ENCODE peak calls at places on chromosome 14, in six cellular contexts. R is transverse colon, Z is K562, G is spleen, I is sigmoid colon, D is H1. H is an unnamed sample. For H3K27me3, the result is how much of the 10 kb centered on the place peaks cover.

GRCh38 chr14:35821546-35822411 is 4.4 kb upstream of the BRMS1L start:
- DNase-seq in R (no peak), Z (peak), G (no peak), I (no peak), D (no peak), H (no peak)

GRCh38 chr14:38336298-38336697 is 80.4 kb upstream of the CLEC14A start:
- DNase-seq in R (no peak), Z (no peak), G (no peak), I (no peak), D (no peak), H (no peak)

GRCh38 chr14:89977668-89978067 is 21.9 kb downstream of the TDP1 start:
- DNase-seq in R (no peak), Z (no peak), G (no peak), I (no peak), D (no peak), H (no peak)

GRCh38 chr14:58060898-58061297 is 91.1 kb downstream of the ARMH4 start:
- DNase-seq in R (no peak), Z (no peak), G (no peak), I (no peak), D (no peak), H (no peak)

GRCh38 chr14:94016446-94016976 is 9.6 kb upstream of the OTUB2 start:
- DNase-seq in R (no peak), Z (no peak), G (no peak), I (no peak), D (no peak), H (no peak)

GRCh38 chr14:34368115-34368970 is 93.7 kb downstream of the SPTSSA start:
- DNase-seq in R (peak), Z (no peak), G (no peak), I (no peak), D (no peak), H (peak)

GRCh38 chr14:76832503-76832988 is 6.3 kb downstream of the LRRC74A start:
- DNase-seq in R (no peak), Z (no peak), G (no peak), I (no peak), D (no peak), H (no peak)

GRCh38 chr14:57559561-57559960 is 65.9 kb upstream of the CCDC198 start:
- DNase-seq in R (no peak), Z (no peak), G (no peak), I (no peak), D (no peak), H (no peak)

GRCh38 chr14:91354221-91354916 is 63.3 kb downstream of the CCDC88C start:
- DNase-seq in R (no peak), Z (no peak), G (peak), I (no peak), D (no peak), H (no peak)

GRCh38 chr14:70809238-70810214 is at the start of gene MAP3K9:
- DNase-seq in R (peak), Z (peak), G (peak), I (peak), D (peak), H (peak)

GRCh38 chr14:53478174-53478573 is 325.1 kb upstream of the DDHD1 start:
- DNase-seq in R (no peak), Z (no peak), G (no peak), I (no peak), D (no peak), H (no peak)

GRCh38 chr14:62079035-62079434 is 316.8 kb downstream of the SNAPC1 start:
- DNase-seq in R (no peak), Z (no peak), G (no peak), I (no peak), D (no peak), H (no peak)

GRCh38 chr14:67673451-67673850 is 981 bp downstream of the VTI1B start:
- DNase-seq in R (no peak), Z (no peak), G (no peak), I (no peak), D (no peak), H (no peak)

GRCh38 chr14:62179367-62180018 is 417.3 kb downstream of the SNAPC1 start:
- DNase-seq in R (peak), Z (peak), G (no peak), I (no peak), D (peak), H (peak)

GRCh38 chr14:73243748-73244147 is 6.4 kb downstream of the PAPLN start:
- DNase-seq in R (no peak), Z (no peak), G (no peak), I (no peak), D (no peak), H (no peak)

GRCh38 chr14:66379116-66379515 is 107.1 kb upstream of the CCDC196 start:
- DNase-seq in R (no peak), Z (no peak), G (no peak), I (no peak), D (no peak), H (peak)

GRCh38 chr14:32724864-32725550 is 213.7 kb upstream of the NPAS3 start:
- DNase-seq in R (no peak), Z (no peak), G (no peak), I (no peak), D (no peak), H (no peak)

GRCh38 chr14:24392327-24393098 is 6.3 kb upstream of the NYNRIN start:
- DNase-seq in R (no peak), Z (peak), G (no peak), I (no peak), D (no peak), H (no peak)

GRCh38 chr14:93061380-93062012 is 54.2 kb downstream of the ITPK1 start:
- DNase-seq in R (no peak), Z (no peak), G (no peak), I (no peak), D (no peak), H (no peak)

GRCh38 chr14:98192946-98193345 is 1079.1 kb downstream of the BCL11B start:
- DNase-seq in R (no peak), Z (no peak), G (no peak), I (no peak), D (no peak), H (no peak)

GRCh38 chr14:91311284-91311662 is 66.8 kb upstream of the GPR68 start:
- DNase-seq in R (peak), Z (no peak), G (peak), I (no peak), D (no peak), H (peak)

GRCh38 chr14:50091240-50091914 is 25.0 kb downstream of the VCPKMT start:
- DNase-seq in R (no peak), Z (no peak), G (peak), I (no peak), D (no peak), H (peak)

GRCh38 chr14:77139540-77140342 is 1.9 kb downstream of the ZDHHC22 start:
- DNase-seq in R (peak), Z (peak), G (peak), I (no peak), D (no peak), H (no peak)

GRCh38 chr14:59126714-59127436 is 61.6 kb upstream of the DAAM1 start:
- DNase-seq in R (no peak), Z (peak), G (no peak), I (no peak), D (no peak), H (no peak)

GRCh38 chr14:25042362-25043299 is 7.3 kb downstream of the STXBP6 start:
- DNase-seq in R (peak), Z (peak), G (no peak), I (no peak), D (no peak), H (no peak)

GRCh38 chr14:59028476-59029202 is 159.8 kb upstream of the DAAM1 start:
- DNase-seq in R (peak), Z (peak), G (peak), I (peak), D (peak), H (no peak)

GRCh38 chr14:25049127-25049558 is 804 bp downstream of the STXBP6 start:
- DNase-seq in R (peak), Z (no peak), G (no peak), I (peak), D (no peak), H (no peak)

GRCh38 chr14:75513911-75514672 is 8.2 kb upstream of the BATF start:
- DNase-seq in R (no peak), Z (no peak), G (no peak), I (no peak), D (no peak), H (peak)

GRCh38 chr14:94392510-94392935 is 4.1 kb upstream of the SERPINA1 start:
- DNase-seq in R (no peak), Z (no peak), G (no peak), I (peak), D (no peak), H (no peak)

GRCh38 chr14:70857499-70857895 is 48.2 kb upstream of the MAP3K9 start:
- DNase-seq in R (no peak), Z (no peak), G (no peak), I (no peak), D (no peak), H (no peak)

GRCh38 chr14:63902375-63902976 is 49.7 kb downstream of the SYNE2 start:
- DNase-seq in R (no peak), Z (no peak), G (no peak), I (no peak), D (no peak), H (no peak)

GRCh38 chr14:97046991-97047390 is 249.8 kb downstream of the VRK1 start:
- DNase-seq in R (no peak), Z (no peak), G (no peak), I (no peak), D (no peak), H (no peak)

GRCh38 chr14:32128703-32129102 is 51.6 kb downstream of the ARHGAP5 start:
- DNase-seq in R (no peak), Z (no peak), G (no peak), I (no peak), D (no peak), H (no peak)

GRCh38 chr14:82113710-82114109 is 580.1 kb upstream of the SEL1L start:
- DNase-seq in R (no peak), Z (no peak), G (no peak), I (no peak), D (no peak), H (no peak)

GRCh38 chr14:82113007-82113406 is 579.4 kb upstream of the SEL1L start:
- DNase-seq in R (no peak), Z (no peak), G (no peak), I (no peak), D (no peak), H (no peak)

GRCh38 chr14:82112210-82112839 is 578.7 kb upstream of the SEL1L start:
- DNase-seq in R (no peak), Z (no peak), G (no peak), I (no peak), D (no peak), H (no peak)
- TF ChIP-seq POLR2AphosphoS5 in R (no peak), Z (no peak), G (no peak), I (no peak), D (no peak), H (no peak)

GRCh38 chr14:104771918-104772706 is 19.2 kb downstream of the SIVA1 start:
- DNase-seq in R (no peak), Z (no peak), G (no peak), I (no peak), D (no peak), H (no peak)

GRCh38 chr14:104772707-104773504 is 20.0 kb downstream of the SIVA1 start:
- DNase-seq in R (no peak), Z (no peak), G (no peak), I (no peak), D (no peak), H (peak)

GRCh38 chr14:104774453-104775072 is 21.0 kb downstream of the AKT1 start:
- DNase-seq in R (no peak), Z (no peak), G (no peak), I (no peak), D (no peak), H (peak)

GRCh38 chr14:104775073-104775489 is 20.5 kb downstream of the AKT1 start:
- DNase-seq in R (no peak), Z (no peak), G (no peak), I (no peak), D (no peak), H (peak)

GRCh38 chr14:104773505-104774452 is 20.8 kb downstream of the SIVA1 start:
- DNase-seq in R (no peak), Z (no peak), G (no peak), I (no peak), D (no peak), H (no peak)
- H3K27me3 ChIP-seq in R (under half), Z (under half), G (under half), I (under half), D (under half), H (under half)

GRCh38 chr14:102056694-102057442 is 30.0 kb downstream of the HSP90AA1 start:
- DNase-seq in R (no peak), Z (no peak), G (no peak), I (no peak), D (no peak), H (no peak)
- TF ChIP-seq POLR2AphosphoS5 in R (no peak), Z (no peak), G (peak), I (no peak), D (no peak), H (no peak)

GRCh38 chr14:28757790-28758189 is 8.8 kb upstream of the FOXG1 start:
- DNase-seq in R (no peak), Z (no peak), G (no peak), I (no peak), D (no peak), H (no peak)

GRCh38 chr14:28756896-28757570 is 9.6 kb upstream of the FOXG1 start:
- DNase-seq in R (no peak), Z (no peak), G (no peak), I (no peak), D (no peak), H (no peak)

GRCh38 chr14:28754209-28754985 is 12.2 kb upstream of the FOXG1 start:
- DNase-seq in R (no peak), Z (peak), G (no peak), I (no peak), D (no peak), H (no peak)

GRCh38 chr14:28755930-28756895 is 10.4 kb upstream of the FOXG1 start:
- DNase-seq in R (no peak), Z (no peak), G (no peak), I (no peak), D (no peak), H (no peak)

DNA sequence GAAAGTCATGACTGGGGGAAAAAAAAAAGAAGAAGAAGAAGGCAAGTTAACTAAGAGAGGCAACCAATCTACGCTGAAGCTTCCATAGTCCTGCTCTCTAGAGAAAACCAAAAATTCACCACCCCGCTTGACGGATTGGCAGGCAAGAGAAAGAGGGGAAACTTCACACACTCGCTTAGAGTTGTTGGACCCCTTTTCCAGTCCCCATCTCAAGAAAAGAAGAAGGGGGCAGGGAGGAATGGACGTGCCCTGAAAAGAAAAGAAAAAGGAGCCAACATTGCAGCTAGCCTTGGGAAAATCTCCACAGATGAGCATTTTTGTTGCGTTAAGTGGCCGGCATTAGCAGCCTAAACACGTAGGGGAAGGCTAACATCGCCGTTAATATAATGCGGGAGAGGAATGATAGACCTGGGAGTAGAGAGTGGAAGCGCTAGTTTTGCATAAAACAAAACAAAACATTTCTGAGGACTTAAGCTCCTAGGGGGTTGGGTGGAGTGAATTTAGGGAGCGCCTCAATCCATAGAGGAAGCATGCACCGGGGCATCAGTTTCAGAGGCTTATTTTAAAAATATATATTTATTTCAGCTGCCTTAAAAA is 11.3 kb upstream of the FOXG1 start:
- DNase-seq in R (no peak), Z (no peak), G (no peak), I (no peak), D (no peak), H (no peak)
- H3K27me3 ChIP-seq in R (half or more), Z (under half), G (half or more), I (half or more), D (half or more), H (under half)

GRCh38 chr14:99246536-99247083 is 25.4 kb downstream of the BCL11B start:
- DNase-seq in R (no peak), Z (no peak), G (peak), I (no peak), D (no peak), H (no peak)

GRCh38 chr14:99249389-99249788 is 22.6 kb downstream of the BCL11B start:
- DNase-seq in R (no peak), Z (no peak), G (no peak), I (no peak), D (no peak), H (no peak)

GRCh38 chr14:99247091-99247729 is 24.8 kb downstream of the BCL11B start:
- DNase-seq in R (no peak), Z (no peak), G (no peak), I (no peak), D (no peak), H (no peak)

GRCh38 chr14:99248761-99249171 is 23.2 kb downstream of the BCL11B start:
- DNase-seq in R (no peak), Z (no peak), G (peak), I (no peak), D (no peak), H (no peak)

GRCh38 chr14:99247772-99248171 is 24.2 kb downstream of the BCL11B start:
- DNase-seq in R (no peak), Z (no peak), G (no peak), I (no peak), D (no peak), H (no peak)
- TF ChIP-seq POLR2AphosphoS5 in R (no peak), Z (no peak), G (no peak), I (no peak), D (no peak), H (no peak)

DNA sequence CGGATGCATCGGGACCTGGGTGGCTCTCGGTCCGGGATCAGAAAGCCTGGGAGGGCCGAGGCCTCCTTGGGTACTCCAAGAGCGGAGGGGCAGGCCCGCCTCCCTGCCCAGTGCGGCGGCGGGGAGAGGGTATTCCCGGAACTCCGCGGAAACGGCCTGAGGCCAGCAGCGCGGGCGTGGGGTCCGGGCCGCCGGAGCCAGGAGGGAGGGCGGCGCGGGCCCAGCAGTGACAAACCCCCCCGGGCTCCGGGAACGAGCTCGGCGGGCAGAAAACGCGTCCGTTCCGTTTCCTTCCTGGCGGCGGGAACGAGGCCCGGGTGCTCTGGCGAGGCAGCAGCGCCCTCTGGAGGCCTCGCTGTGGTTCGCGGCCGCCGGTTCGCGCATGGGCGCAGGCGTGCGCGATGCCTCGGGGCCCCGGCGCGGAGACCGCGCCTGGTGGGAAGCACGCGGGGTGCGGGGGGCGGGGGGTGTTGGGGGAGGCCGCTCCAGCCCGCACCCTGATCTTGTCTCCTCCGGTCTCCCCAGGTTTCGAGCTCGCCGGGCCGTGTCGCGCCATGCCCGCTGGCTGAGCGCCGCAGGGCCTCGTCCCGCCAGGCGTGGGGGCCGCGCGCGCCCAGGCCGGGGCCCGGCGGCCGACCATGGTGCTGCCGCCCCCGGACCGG is 1.9 kb downstream of the TMEM121 start:
- DNase-seq in R (peak), Z (peak), G (peak), I (peak), D (no peak), H (peak)
- H3K27me3 ChIP-seq in R (half or more), Z (under half), G (half or more), I (under half), D (under half), H (under half)

H was measured in upper lobe of left lung.